ENCODE peak calls at places on chromosome 22, in four cellular contexts. N is pancreas, C is RWPE2, F is IMR-90. U is an unnamed sample. For H3K36me3, the result is how much of the 10 kb centered on the place peaks cover.

GRCh38 chr22:20964799-20965103 is 2.3 kb upstream of the AIFM3 start:
- ATAC-seq in N (no peak), C (no peak), F (peak), U (no peak)

GRCh38 chr22:27726344-27726725 is 75.2 kb downstream of the MN1 start:
- ATAC-seq in N (no peak), C (no peak), F (no peak), U (peak)

GRCh38 chr22:17381237-17381913 is 12.1 kb downstream of the CECR2 start:
- ATAC-seq in N (no peak), C (peak), F (no peak), U (no peak)

GRCh38 chr22:33300165-33300564 is 242.0 kb upstream of the SYN3 start:
- ATAC-seq in N (peak), C (no peak), F (no peak), U (no peak)

GRCh38 chr22:17862646-17863181 is 88.4 kb upstream of the BID start:
- ATAC-seq in N (no peak), C (no peak), F (no peak), U (no peak)

GRCh38 chr22:31857247-31857646 is 87.1 kb upstream of the YWHAH start:
- ATAC-seq in N (peak), C (peak), F (no peak), U (no peak)

GRCh38 chr22:17780116-17780740 is 6.0 kb upstream of the BID start:
- ATAC-seq in N (no peak), C (no peak), F (no peak), U (no peak)

GRCh38 chr22:39898997-39899396 is 1.9 kb upstream of the GRAP2 start:
- ATAC-seq in N (no peak), C (no peak), F (no peak), U (no peak)

GRCh38 chr22:42188808-42189447 is 58.3 kb upstream of the CYP2D6 start:
- ATAC-seq in N (peak), C (peak), F (peak), U (no peak)

GRCh38 chr22:49692499-49693225 is 135.0 kb downstream of the BRD1 start:
- ATAC-seq in N (no peak), C (no peak), F (no peak), U (no peak)

GRCh38 chr22:23106906-23107367 is 34.9 kb downstream of the RSPH14 start:
- ATAC-seq in N (peak), C (no peak), F (no peak), U (no peak)

GRCh38 chr22:31248965-31249940 is 37.2 kb downstream of the LIMK2 start:
- ATAC-seq in N (no peak), C (no peak), F (no peak), U (no peak)

DNA sequence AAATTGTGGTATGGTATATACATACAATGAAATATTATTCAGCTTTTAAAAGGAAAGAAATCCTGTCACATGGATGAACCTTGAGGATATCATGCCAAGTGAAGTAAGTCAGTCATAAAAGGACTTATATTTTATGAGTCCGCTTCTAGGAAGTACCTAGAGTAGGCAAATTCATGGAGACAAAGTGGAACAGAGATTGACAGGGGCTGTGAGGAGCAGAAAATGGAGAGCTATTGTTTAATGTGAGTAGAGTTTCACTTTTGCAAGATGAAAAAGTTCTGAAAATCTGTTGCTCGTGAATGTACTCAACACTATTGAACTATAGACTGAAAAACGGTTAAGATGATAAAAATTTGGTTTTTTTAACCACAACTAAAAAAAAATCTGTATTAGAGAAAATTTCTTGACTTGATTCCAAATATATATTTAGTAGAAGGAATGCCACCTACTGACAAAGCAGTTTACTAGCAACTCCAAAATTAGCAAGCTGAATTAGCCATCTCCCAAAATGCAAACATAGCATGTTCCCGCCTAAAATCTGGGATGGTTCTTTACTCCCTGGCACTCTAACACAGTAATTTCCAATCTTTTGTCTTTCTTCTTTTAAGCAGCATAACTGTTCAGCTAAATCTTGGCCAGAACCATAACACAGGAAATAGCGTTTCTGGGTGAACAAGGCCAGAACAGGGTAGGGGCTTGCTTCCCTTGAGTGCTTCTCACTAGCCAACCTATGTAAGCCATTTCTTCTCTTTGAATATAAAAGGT is 1.5 kb downstream of the UFD1 start:
- ATAC-seq in N (no peak), C (no peak), F (no peak), U (no peak)
- TF ChIP-seq CTCF in N (no peak), C (peak), F (peak), U (no peak)

DNA sequence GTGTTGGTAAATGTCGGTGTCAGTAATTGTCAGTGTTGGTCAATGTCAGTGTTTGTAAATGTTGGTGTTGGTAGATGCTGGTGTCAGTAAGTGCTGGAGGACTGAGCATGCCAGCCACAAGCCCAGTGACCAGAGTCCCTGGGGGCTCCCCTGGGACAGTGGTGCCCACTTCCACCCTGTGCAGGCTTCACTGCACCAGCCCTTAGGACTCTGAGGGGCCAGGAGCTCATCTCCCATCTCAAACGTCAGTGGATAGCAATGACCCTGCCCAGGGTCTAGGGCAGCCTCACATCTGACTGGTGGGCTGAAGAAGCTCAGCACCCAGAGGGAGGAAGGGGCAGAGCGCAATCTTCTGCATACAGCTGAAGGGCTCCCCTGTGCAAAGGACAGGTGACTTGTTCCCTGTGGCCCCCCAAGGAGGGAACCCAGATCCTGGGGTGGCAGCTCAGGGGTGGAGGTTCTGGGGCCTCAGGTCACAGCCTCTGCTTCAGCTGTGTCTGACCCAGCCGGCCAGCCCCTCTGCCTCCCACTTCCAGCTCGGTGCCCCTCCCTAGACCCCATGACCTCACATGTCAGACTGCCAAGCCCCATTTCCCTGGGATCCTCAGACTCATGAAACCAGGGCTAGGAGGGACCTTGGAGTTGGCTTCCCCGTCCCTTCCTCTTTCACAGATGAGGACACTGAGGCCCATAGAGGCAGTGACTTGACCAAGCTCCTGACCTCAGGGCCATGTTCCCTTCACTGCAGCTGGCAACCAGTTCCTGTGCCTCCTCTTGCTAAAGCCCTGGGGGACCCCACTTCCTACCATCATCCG is 138.4 kb downstream of the CRYBB2 start:
- ATAC-seq in N (no peak), C (no peak), F (no peak), U (no peak)
- H3K36me3 ChIP-seq in N (under half), C (under half), F (half or more), U (under half)

GRCh38 chr22:37226514-37226913 is 14.2 kb upstream of the SSTR3 start:
- ATAC-seq in N (no peak), C (no peak), F (no peak), U (no peak)

GRCh38 chr22:37224757-37225420 is 12.6 kb upstream of the SSTR3 start:
- ATAC-seq in N (no peak), C (no peak), F (no peak), U (no peak)

GRCh38 chr22:37226087-37226486 is 13.8 kb upstream of the SSTR3 start:
- ATAC-seq in N (no peak), C (no peak), F (no peak), U (no peak)

GRCh38 chr22:37223965-37224551 is 11.8 kb upstream of the SSTR3 start:
- ATAC-seq in N (no peak), C (no peak), F (no peak), U (no peak)

DNA sequence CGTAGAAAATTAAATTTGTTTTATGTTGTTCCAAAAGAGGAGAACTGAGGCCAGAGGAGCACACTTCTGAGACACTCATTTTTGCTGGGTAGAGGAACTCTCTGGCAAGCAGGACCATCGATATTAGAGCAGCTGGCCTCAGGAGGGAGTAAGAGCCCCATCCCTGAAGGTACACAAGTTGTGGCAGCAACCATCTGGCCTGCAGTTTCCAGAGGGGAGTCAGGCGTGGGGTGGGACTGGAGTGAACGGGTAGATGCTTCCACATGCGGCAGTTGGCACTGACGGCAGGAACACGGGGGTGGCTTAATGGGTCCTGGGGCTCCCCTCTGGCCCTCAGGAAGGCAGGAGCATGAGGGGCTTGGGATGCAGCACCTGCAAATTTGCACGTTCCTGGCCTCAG is 13.2 kb upstream of the SSTR3 start:
- ATAC-seq in N (no peak), C (no peak), F (no peak), U (no peak)
- TF ChIP-seq CTCF in N (no peak), C (peak), F (no peak), U (no peak)

DNA sequence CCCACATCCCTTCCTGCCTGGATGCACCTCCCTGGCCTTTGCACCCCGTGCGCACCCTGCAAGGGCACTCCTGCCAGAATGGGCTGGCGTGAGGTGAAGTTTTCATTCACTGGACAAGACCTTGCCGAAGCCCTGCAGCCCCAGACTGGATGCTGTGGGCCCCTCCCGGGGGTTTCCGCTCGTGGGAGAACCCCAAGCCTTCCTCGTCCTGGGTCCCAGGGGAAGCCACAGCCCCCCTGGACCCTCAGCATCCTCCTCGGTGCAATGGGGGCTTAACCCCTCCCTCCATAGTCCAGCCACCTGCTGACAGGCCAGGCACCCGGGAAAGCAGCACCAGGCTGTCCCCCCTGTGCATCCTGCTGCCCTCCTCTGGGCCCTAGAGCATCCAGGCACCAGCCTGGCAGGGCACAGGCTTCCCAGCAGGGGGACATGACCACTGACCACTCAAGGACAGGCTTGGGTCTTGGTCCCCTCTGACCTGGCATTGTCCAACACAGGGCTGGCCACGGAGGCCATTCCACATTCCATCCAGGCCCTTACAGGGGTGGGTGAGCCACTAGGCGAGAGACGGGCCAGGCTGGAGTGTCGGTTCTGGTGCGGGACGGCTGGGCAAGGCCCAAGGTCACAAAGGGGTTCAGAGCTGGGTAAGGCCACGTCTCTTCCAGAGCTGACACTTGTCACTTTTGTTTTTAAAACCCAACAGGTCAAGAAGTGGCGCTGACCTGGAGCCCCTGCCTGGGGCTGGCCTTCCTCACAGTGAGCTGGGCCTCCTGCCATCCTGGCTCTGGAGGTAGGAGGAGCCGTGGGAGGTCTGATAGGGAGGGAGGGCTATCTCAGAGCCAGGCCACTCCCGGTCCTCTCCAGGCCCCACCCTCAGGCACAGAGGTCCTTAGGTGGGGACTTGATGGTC is 41.5 kb upstream of the PPARA start:
- ATAC-seq in N (peak), C (peak), F (peak), U (no peak)
- H3K36me3 ChIP-seq in N (under half), C (half or more), F (half or more), U (under half)

DNA sequence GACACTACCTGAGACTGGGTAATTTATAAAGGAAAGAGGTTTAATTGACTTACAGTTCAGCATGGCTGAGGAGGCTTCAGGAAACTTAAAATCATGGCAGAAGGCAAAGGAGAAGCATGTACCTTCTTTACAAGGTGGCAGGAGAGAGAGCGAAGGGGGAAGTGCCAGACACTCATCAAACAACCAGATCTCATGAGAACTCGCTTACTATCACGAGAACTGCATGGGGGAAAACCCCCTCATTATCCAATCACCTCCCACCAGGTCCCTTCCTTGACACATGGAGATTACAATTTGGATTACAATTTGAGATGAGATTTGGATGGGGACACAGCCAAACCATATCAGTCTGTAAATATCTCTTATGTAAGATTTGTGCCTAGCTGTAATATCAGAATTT is 50.9 kb upstream of the ATXN10 start:
- ATAC-seq in N (no peak), C (no peak), F (no peak), U (no peak)
- TF ChIP-seq CTCF in N (no peak), C (no peak), F (no peak), U (no peak)

GRCh38 chr22:24112188-24112587 is 69.1 kb upstream of the SUSD2 start:
- ATAC-seq in N (no peak), C (no peak), F (no peak), U (no peak)
- H3K36me3 ChIP-seq in N (under half), C (under half), F (under half), U (under half)

DNA sequence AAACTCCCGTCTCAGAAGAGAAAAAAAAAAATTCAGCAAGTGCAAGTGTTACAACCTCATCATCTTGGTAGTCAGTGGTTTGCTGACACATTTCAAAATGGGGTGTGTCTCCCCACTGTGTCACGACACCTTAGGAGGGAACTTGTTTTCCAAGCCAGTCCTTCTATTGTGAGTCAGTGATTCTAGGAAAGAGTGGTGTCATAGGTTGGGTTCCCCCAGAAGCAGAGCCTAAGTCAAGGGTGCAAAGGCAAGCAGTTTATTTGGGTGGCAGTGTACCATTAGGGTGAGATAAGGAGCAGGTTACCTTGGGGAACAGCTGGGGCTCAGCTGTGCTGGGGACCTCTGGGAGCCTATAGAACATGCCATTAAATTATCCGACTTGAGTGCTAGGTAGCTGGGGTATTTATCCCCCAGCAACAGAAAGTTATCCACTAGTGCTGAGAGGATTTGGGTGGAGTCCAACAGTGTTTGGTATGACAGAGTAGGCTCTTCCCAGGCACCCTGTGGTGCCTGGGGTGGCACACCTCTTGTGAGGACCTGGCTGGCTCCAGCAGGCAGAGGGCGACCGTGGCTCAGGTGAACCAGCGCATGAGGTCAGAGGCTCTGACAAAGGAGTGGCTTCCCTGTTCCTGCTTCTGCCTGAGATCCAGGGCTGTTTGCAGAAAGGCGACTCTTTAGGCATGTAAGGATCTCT is 41.7 kb downstream of the KIAA1671 start:
- ATAC-seq in N (peak), C (peak), F (no peak), U (no peak)
- TF ChIP-seq CTCF in N (no peak), C (peak), F (no peak), U (no peak)

GRCh38 chr22:36433318-36434231 is 45.8 kb upstream of the MYH9 start:
- ATAC-seq in N (peak), C (peak), F (no peak), U (no peak)
- H3K36me3 ChIP-seq in N (under half), C (under half), F (under half), U (under half)

GRCh38 chr22:29195118-29195963 is 10.4 kb upstream of the EMID1 start:
- ATAC-seq in N (no peak), C (no peak), F (no peak), U (no peak)
- TF ChIP-seq CTCF in N (no peak), C (no peak), F (no peak), U (no peak)

U was measured in gastroesophageal sphincter.